ENCODE peak calls at places on chromosomes 3 and 15, in nine cellular contexts. B, Q, R, X, T, N, K, H and F are unnamed samples.

GRCh38 chr3:183692436-183692835 is 5.2 kb upstream of the YEATS2 start:
- DNase-seq in Q (no peak), T (no peak), R (no peak), H (no peak), N (no peak), B (no peak), X (no peak), K (no peak), F (no peak)

GRCh38 chr3:160060409-160061027 is 71.9 kb downstream of the IL12A start:
- DNase-seq in X (no peak), N (no peak), K (no peak), B (peak; percentile 75), Q (no peak), R (no peak), H (no peak), T (no peak), F (no peak)

GRCh38 chr3:78079514-78079913 is 1039.6 kb downstream of the ROBO2 start:
- DNase-seq in T (no peak), N (no peak), R (no peak), X (no peak), K (no peak), B (no peak), H (no peak), Q (no peak), F (no peak)

GRCh38 chr15:69380726-69381105 is 33.4 kb upstream of the KIF23 start:
- DNase-seq in H (no peak), T (no peak), K (no peak), B (peak; percentile 58), R (no peak), X (no peak), Q (no peak), N (peak; percentile 41), F (no peak)

GRCh38 chr3:184373422-184373821 is 4.6 kb downstream of the THPO start:
- DNase-seq in R (no peak), Q (no peak), B (no peak), K (no peak), X (no peak), H (no peak), T (peak; percentile 86), N (peak; percentile 60), F (no peak)

GRCh38 chr15:92880796-92881569 is 19.1 kb upstream of the CHD2 start:
- DNase-seq in B (no peak), K (no peak), N (no peak), R (no peak), H (no peak), X (no peak), Q (peak; percentile 47), T (peak; percentile 36), F (no peak)

GRCh38 chr3:179961081-179962078 is 75.4 kb downstream of the PEX5L start:
- DNase-seq in N (no peak), X (no peak), R (no peak), Q (peak; percentile 65), B (no peak), T (no peak), H (no peak), K (no peak), F (no peak)

GRCh38 chr15:99453646-99454045 is 112.1 kb upstream of the MEF2A start:
- DNase-seq in B (no peak), N (no peak), X (no peak), H (no peak), Q (no peak), K (no peak), T (no peak), R (no peak), F (no peak)

GRCh38 chr3:10783360-10784346 is 32.4 kb upstream of the SLC6A11 start:
- DNase-seq in T (peak; percentile 54), X (no peak), B (no peak), N (no peak), H (no peak), R (peak; percentile 28), K (no peak), Q (peak; percentile 32), F (no peak)

GRCh38 chr3:183554377-183554776 is 1.1 kb downstream of the KLHL6 start:
- DNase-seq in N (no peak), X (no peak), T (no peak), Q (no peak), R (no peak), K (no peak), H (no peak), B (no peak), F (no peak)

GRCh38 chr3:135503429-135504083 is 462.0 kb upstream of the PPP2R3A start:
- DNase-seq in T (peak; percentile 79), B (peak; percentile 3), N (peak; percentile 92), H (peak; percentile 63), X (peak; percentile 42), Q (peak; percentile 64), K (peak; percentile 36), R (peak; percentile 28), F (no peak)

GRCh38 chr3:55246016-55246415 is 241.1 kb downstream of the WNT5A start:
- DNase-seq in N (no peak), H (no peak), X (no peak), K (no peak), R (no peak), B (no peak), Q (no peak), T (no peak), F (no peak)

GRCh38 chr3:118818386-118818785 is 216.3 kb downstream of the IGSF11 start:
- DNase-seq in Q (no peak), T (peak; percentile 72), N (no peak), X (no peak), B (no peak), K (no peak), H (no peak), R (no peak), F (no peak)

GRCh38 chr15:66789029-66790025 is 87.3 kb downstream of the SMAD6 start:
- DNase-seq in N (peak; percentile 62), Q (peak; percentile 37), H (peak; percentile 55), T (peak; percentile 83), K (peak; percentile 66), R (no peak), X (peak; percentile 36), B (no peak), F (no peak)

GRCh38 chr15:40930430-40931299 is 1.5 kb downstream of the DLL4 start:
- DNase-seq in T (peak; percentile 37), Q (no peak), K (peak; percentile 58), R (peak; percentile 70), H (peak; percentile 59), N (peak; percentile 75), B (peak; percentile 90), X (peak; percentile 70), F (no peak)

GRCh38 chr15:77335298-77335697 is 84.6 kb downstream of the PEAK1 start:
- DNase-seq in T (peak; percentile 25), X (peak; percentile 34), R (no peak), N (peak; percentile 89), K (no peak), B (no peak), H (no peak), Q (no peak), F (no peak)

GRCh38 chr3:171770689-171771620 is 39.3 kb downstream of the PLD1 start:
- DNase-seq in K (no peak), R (no peak), N (peak; percentile 85), X (no peak), T (peak; percentile 94), B (no peak), Q (no peak), H (peak; percentile 36), F (no peak)

GRCh38 chr3:46203681-46204080 is 4.4 kb downstream of the CCR1 start:
- DNase-seq in B (peak; percentile 33), T (no peak), H (no peak), Q (no peak), K (no peak), X (no peak), R (no peak), N (no peak), F (no peak)

GRCh38 chr3:127786358-127787070 is 35.8 kb downstream of the MGLL start:
- DNase-seq in Q (peak; percentile 5), T (peak; percentile 48), X (peak; percentile 89), N (peak; percentile 93), B (no peak), K (peak; percentile 67), R (no peak), H (peak; percentile 63), F (no peak)

GRCh38 chr15:48406911-48407310 is 75.7 kb downstream of the DUT start:
- DNase-seq in K (no peak), X (no peak), R (no peak), N (no peak), Q (no peak), B (no peak), T (no peak), H (no peak), F (no peak)
- H3K27ac ChIP-seq in K (no peak overlapping the region), X (peak overlapping the region; percentile 36), R (no peak overlapping the region), N (peak overlapping the region; percentile 47), Q (no peak overlapping the region), B (no peak overlapping the region), T (peak overlapping the region; percentile 96), H (no peak overlapping the region), F (no peak overlapping the region)

DNA sequence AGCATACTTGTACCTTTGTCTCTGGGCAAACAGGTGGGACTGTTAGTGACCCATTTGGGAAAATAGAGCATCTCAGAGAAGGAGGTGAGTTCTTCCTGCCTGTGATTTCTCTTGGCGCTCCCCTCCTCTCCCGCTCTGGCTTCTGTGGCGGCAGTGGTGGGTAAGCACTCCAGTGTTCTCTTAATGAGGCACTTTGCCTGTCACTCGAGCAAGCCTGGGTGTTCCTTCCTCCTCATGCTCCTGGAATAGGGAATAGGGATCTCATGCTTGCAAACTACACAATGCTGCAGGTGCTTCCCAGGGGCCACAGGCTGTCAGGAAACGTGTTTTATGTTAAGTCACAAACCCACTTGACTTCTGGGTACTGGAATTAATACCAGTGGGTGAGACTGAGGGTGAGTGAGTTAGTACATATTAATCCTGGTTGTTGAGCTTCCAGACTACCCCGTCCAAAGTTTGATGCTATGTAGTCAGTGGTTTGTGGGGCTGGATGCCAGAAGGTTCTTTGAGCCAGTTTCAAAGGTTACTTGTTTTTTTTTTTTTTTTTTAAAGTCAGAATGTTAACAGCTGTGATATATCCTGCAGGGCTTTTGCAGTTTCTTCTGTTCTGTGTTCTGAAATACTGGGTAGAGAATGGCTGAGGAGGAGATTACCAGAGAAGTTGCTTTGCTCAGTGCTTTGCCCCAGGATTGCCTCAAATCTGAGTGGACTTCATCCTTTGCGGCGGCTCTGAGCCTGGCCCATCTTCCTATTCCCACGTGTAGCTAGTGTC is 30.5 kb downstream of the EDEM1 start:
- DNase-seq in H (no peak), R (no peak), T (peak; percentile 17), Q (no peak), B (no peak), K (peak; percentile 63), X (no peak), N (no peak), F (no peak)
- H3K4me3 ChIP-seq in H (no peak overlapping the region), R (no peak overlapping the region), T (no peak overlapping the region), Q (no peak overlapping the region), B (no peak overlapping the region), K (no peak overlapping the region), X (no peak overlapping the region), N (no peak overlapping the region), F (no peak overlapping the region)

DNA sequence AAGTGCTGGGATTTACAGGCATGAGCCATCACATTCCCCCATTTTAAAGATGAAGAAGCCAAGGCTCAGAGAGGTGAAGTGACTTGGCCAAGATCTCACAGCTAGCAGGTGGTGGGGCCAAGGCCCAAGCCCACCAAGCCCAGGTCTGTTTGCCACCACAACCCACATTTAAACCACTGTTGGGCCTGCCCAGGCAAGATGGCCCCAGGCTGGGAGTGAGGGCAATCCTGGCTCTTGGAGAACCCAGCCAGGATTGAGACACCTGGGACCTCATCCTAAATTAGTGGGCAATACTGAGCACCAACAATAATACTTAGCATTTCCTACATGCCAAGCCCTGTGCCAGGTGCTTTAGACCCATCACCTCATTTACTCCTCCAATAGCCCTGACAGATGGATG is 6.9 kb downstream of the IGDCC3 start:
- DNase-seq in X (no peak), Q (no peak), N (no peak), B (no peak), K (no peak), T (no peak), R (no peak), H (no peak), F (no peak)
- H3K4me1 ChIP-seq in X (peaks cover 6% of the 10 kb centered on the region), Q (no peaks in the 10 kb centered on the region), N (no peaks in the 10 kb centered on the region), B (no peaks in the 10 kb centered on the region), K (no peaks in the 10 kb centered on the region), T (no peaks in the 10 kb centered on the region), R (no peaks in the 10 kb centered on the region), H (no peaks in the 10 kb centered on the region), F (no peaks in the 10 kb centered on the region)

GRCh38 chr3:139764936-139765335 is 87.2 kb upstream of the NMNAT3 start:
- DNase-seq in H (no peak), R (no peak), Q (no peak), N (no peak), B (no peak), X (no peak), T (peak; percentile 70), K (no peak), F (no peak)
- H3K27ac ChIP-seq in H (no peak overlapping the region), R (no peak overlapping the region), Q (no peak overlapping the region), N (no peak overlapping the region), B (no peak overlapping the region), X (no peak overlapping the region), T (no peak overlapping the region), K (no peak overlapping the region), F (no peak overlapping the region)